ENCODE peak calls at places on chromosomes 5 and 9, in eight cellular contexts. Y is tibial artery, C is spleen, X is A549, F is lower lobe of right lung, M is heart left ventricle, U is osteoblast, V is fibroblast of lung. H is an unnamed sample. For H3K4me1, the result is how much of the 10 kb centered on the place peaks cover.

GRCh38 chr5:50969207-50970145 is 303.0 kb downstream of the PARP8 start:
- DNase-seq in Y (no peak), C (peak), X (no peak), F (no peak), M (peak), U (no peak), V (no peak), H (no peak)

GRCh38 chr5:61931236-61931635 is 374.8 kb upstream of the KIF2A start:
- DNase-seq in Y (no peak), C (no peak), X (no peak), F (no peak), M (no peak), U (no peak), V (peak), H (no peak)

GRCh38 chr5:51997908-51998307 is 614.7 kb downstream of the ISL1 start:
- DNase-seq in Y (no peak), C (no peak), X (no peak), F (no peak), M (no peak), U (peak), V (no peak), H (no peak)

GRCh38 chr9:85471791-85472190 is 270.0 kb downstream of the AGTPBP1 start:
- DNase-seq in Y (no peak), C (no peak), X (no peak), F (no peak), M (no peak), U (no peak), V (no peak), H (no peak)

GRCh38 chr5:178371362-178372090 is 138.9 kb upstream of the PHYKPL start:
- DNase-seq in Y (no peak), C (no peak), X (no peak), F (no peak), M (peak), U (peak), V (no peak), H (no peak)

GRCh38 chr5:134069553-134069952 is 44.9 kb upstream of the TCF7 start:
- DNase-seq in Y (no peak), C (no peak), X (no peak), F (no peak), M (no peak), U (no peak), V (no peak), H (no peak)

GRCh38 chr5:109234381-109234780 is 175.4 kb downstream of the PJA2 start:
- DNase-seq in Y (no peak), C (no peak), X (no peak), F (no peak), M (no peak), U (no peak), V (no peak), H (no peak)

GRCh38 chr5:60248900-60249299 is 355.4 kb upstream of the PDE4D start:
- DNase-seq in Y (no peak), C (no peak), X (no peak), F (no peak), M (peak), U (peak), V (no peak), H (no peak)

GRCh38 chr9:111274737-111275136 is 55.3 kb downstream of the OR2K2 start:
- DNase-seq in Y (no peak), C (no peak), X (no peak), F (no peak), M (no peak), U (peak), V (no peak), H (no peak)

GRCh38 chr9:83334320-83334719 is 203.9 kb downstream of the FRMD3 start:
- DNase-seq in Y (peak), C (peak), X (peak), F (peak), M (peak), U (peak), V (peak), H (peak)

GRCh38 chr9:136157477-136158265 is 39.0 kb upstream of the TMEM250 start:
- DNase-seq in Y (no peak), C (no peak), X (no peak), F (no peak), M (no peak), U (no peak), V (peak), H (no peak)

GRCh38 chr5:89628876-89629635 is 746.1 kb upstream of the MEF2C start:
- DNase-seq in Y (no peak), C (no peak), X (no peak), F (no peak), M (no peak), U (no peak), V (peak), H (no peak)

GRCh38 chr5:81657386-81657785 is 93.5 kb downstream of the SSBP2 start:
- DNase-seq in Y (no peak), C (no peak), X (no peak), F (no peak), M (no peak), U (no peak), V (no peak), H (no peak)

GRCh38 chr5:154466147-154466546 is 11.9 kb downstream of the HAND1 start:
- DNase-seq in Y (no peak), C (no peak), X (no peak), F (no peak), M (no peak), U (no peak), V (no peak), H (no peak)

GRCh38 chr9:122053056-122053455 is 40.1 kb downstream of the TTLL11 start:
- DNase-seq in Y (no peak), C (no peak), X (no peak), F (no peak), M (no peak), U (no peak), V (peak), H (no peak)

GRCh38 chr5:135973323-135974018 is 18.7 kb upstream of the LECT2 start:
- DNase-seq in Y (no peak), C (no peak), X (no peak), F (no peak), M (no peak), U (peak), V (peak), H (no peak)

GRCh38 chr5:37090123-37090726 is 159.0 kb downstream of the CPLANE1 start:
- DNase-seq in Y (no peak), C (no peak), X (no peak), F (no peak), M (no peak), U (no peak), V (peak), H (no peak)
- H3K4me1 ChIP-seq in Y (under half), C (under half), X (under half), F (under half), M (under half), U (under half), V (under half), H (under half)

GRCh38 chr9:1457460-1457859 is 407.3 kb downstream of the DMRT2 start:
- DNase-seq in Y (no peak), C (no peak), X (no peak), F (no peak), M (no peak), U (no peak), V (no peak), H (no peak)

GRCh38 chr9:1456301-1456999 is 406.3 kb downstream of the DMRT2 start:
- DNase-seq in Y (no peak), C (no peak), X (no peak), F (no peak), M (no peak), U (no peak), V (no peak), H (no peak)

GRCh38 chr9:1462626-1463308 is 412.6 kb downstream of the DMRT2 start:
- DNase-seq in Y (no peak), C (no peak), X (no peak), F (no peak), M (no peak), U (no peak), V (no peak), H (no peak)

GRCh38 chr9:1458503-1458902 is 408.3 kb downstream of the DMRT2 start:
- DNase-seq in Y (no peak), C (no peak), X (no peak), F (no peak), M (no peak), U (no peak), V (peak), H (no peak)

DNA sequence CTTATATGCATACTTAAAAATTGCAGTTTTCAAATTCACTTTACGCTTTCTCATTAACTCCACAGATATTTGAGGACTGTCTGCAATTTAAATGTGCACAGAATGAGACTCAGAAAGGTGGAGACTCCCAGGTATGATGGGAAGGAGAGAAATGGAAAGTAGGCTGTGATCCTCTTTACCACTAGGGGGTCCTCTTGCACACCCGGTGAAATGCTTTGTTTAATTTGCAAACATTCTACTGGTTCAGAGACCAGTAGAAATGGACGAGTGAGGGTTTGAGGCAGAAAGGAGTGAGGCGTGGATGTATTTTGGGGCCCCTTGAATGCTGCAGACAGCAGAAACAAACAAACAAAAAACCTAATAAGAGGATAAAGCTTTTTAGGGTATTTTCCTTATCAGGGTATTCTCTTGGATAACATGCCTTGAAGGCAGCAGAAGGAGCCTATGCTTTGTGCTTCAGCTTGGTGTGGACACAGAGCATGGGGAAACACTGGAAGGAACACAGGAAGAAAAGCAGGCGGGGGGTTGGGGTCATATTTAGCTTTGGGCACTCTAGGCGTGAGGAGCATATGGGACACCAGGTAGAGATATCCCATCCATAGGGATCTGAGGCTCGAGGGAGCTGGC is 410.1 kb downstream of the DMRT2 start:
- DNase-seq in Y (no peak), C (no peak), X (no peak), F (no peak), M (no peak), U (no peak), V (no peak), H (no peak)
- TF ChIP-seq CTCF in Y (no peak), C (peak), X (no peak), F (peak), M (peak), U (peak), V (no peak), H (peak)

GRCh38 chr5:143063175-143063970 is 293.2 kb downstream of the ARHGAP26 start:
- DNase-seq in Y (peak), C (no peak), X (no peak), F (no peak), M (peak), U (peak), V (peak), H (no peak)
- H3K27ac ChIP-seq in Y (peak), C (peak), X (peak), F (peak), M (peak), U (peak), V (peak), H (peak)

GRCh38 chr9:89000281-89000875 is 9.1 kb downstream of the S1PR3 start:
- DNase-seq in Y (peak), C (no peak), X (no peak), F (no peak), M (no peak), U (no peak), V (no peak), H (no peak)
- H3K4me1 ChIP-seq in Y (under half), C (under half), X (under half), F (under half), M (under half), U (under half), V (under half), H (under half)

DNA sequence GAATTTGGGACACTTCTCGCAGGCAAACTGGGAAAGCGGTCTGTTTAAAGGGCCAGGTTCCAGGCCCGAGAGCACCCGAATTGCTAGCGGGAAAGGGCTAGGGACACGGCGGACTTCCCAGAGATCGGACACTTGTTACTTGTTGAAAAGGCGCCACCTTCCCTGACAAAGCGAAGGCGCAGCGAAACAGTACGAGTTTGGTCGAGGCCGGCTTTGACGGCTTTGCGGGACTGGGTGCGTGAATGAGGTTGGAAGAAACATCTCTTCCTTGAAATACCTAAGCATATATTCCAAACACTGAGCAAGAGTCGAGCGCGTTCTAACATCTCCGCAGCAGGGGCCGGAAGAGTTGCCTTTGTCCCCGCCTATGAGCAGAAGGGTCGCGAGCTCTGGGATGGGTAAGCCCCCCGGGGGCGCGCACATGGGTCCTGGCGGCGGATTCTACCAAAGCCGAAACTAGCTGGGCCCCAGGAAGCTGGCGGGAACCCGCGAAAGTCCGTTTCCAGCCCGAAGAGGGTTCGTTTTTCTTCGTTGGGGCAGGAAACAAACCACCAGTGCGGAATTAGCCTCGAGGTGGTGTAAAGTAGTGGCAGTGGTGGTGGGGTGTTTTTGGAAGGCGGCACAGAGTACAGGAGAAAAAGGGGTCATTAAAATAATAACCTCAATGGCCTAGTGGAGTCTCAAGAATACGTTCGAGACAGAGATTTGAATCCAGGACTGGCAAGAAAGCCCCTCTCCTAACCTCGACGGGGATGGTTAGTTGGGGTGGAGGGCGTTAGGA is 1.5 kb downstream of the GDNF start:
- DNase-seq in Y (no peak), C (no peak), X (peak), F (no peak), M (no peak), U (peak), V (peak), H (no peak)
- TF ChIP-seq CTCF in Y (no peak), C (no peak), X (no peak), F (no peak), M (peak), U (peak), V (no peak), H (no peak)

DNA sequence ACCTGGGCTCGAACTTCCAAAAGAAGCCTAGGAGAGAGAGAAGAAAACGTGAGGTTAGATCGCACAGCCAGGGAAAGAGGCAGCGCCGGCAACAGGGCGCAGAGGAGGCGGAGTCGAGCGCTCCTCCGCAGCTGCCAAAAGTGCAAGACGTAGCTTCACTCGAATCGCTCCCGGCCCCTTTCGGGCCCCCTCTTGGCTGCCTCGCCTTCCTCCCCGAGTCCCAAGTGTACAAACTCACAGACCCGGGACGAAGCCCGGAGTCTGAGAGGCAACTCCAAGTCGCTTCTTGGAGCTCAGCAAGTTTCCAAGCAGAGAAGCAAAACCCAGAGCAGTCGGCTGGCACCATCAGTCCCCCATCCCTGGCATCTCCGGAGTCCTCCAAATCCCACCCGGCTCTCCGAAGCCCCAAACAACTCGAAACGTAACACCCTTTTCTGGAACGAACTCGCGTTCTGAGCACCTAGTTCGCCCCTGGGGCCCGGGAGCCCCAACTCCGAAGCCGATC is 1.2 kb downstream of the MIER3 start:
- DNase-seq in Y (peak), C (peak), X (peak), F (peak), M (peak), U (peak), V (peak), H (peak)
- H3K27ac ChIP-seq in Y (peak), C (peak), X (peak), F (peak), M (peak), U (peak), V (peak), H (peak)

GRCh38 chr5:72140711-72141110 is 33.4 kb downstream of the MAP1B start:
- DNase-seq in Y (no peak), C (no peak), X (no peak), F (no peak), M (no peak), U (no peak), V (no peak), H (no peak)
- H3K4me1 ChIP-seq in Y (under half), C (under half), X (half or more), F (under half), M (half or more), U (half or more), V (under half), H (under half)

GRCh38 chr5:102294996-102295395 is 1.1 kb downstream of the SLCO4C1 start:
- DNase-seq in Y (no peak), C (no peak), X (no peak), F (no peak), M (no peak), U (peak), V (no peak), H (no peak)

GRCh38 chr5:102295534-102296228 is 403 bp downstream of the SLCO4C1 start:
- DNase-seq in Y (no peak), C (peak), X (no peak), F (peak), M (peak), U (peak), V (no peak), H (peak)

GRCh38 chr5:102296229-102296817 is at the start of gene SLCO4C1:
- DNase-seq in Y (peak), C (peak), X (peak), F (peak), M (peak), U (peak), V (peak), H (peak)
- TF ChIP-seq CTCF in Y (no peak), C (peak), X (peak), F (peak), M (peak), U (peak), V (no peak), H (peak)

DNA sequence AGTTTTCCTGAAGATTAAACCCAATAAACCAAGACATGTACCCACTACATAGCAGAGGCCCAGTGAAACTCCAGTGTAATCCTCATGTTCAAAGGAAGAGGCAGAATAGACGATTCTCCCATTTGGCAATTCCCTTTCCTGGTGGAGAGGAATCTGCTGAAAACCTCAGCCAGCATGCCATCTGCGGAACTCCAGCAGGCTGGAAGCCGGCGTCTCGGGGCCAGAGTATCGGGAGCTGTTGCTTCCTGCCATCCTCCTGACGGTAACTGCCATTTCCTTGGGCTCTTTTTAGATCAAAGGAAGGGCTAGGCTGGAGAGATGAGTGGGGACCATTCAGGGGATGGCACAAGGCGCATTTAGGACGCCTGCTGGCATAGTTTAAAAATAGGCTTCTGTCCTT is 20.5 kb downstream of the NEURL1B start:
- DNase-seq in Y (peak), C (peak), X (no peak), F (no peak), M (no peak), U (peak), V (no peak), H (peak)
- H3K27ac ChIP-seq in Y (peak), C (no peak), X (no peak), F (peak), M (peak), U (no peak), V (peak), H (peak)